ENCODE peak calls at places on chromosomes 16 and 17, in six cellular contexts. One of them, this sample, is unnamed.
A peak's percentile ranks its signal among the peaks of the same experiment; 100 is the strongest.

GRCh38 chr17:41098476-41098875 is 534 bp upstream of the KRTAP4-8 start:
- DNase-seq in ovary: no peak
- DNase-seq in transverse colon: no peak
- DNase-seq in A549: no peak
- DNase-seq in endothelial cell: no peak
- DNase-seq in body of pancreas: no peak
- DNase-seq in this sample: no peak

GRCh38 chr17:77741109-77741508 is 217.4 kb upstream of the TNRC6C start:
- DNase-seq in ovary: no peak
- DNase-seq in transverse colon: no peak
- DNase-seq in A549: no peak
- DNase-seq in endothelial cell: no peak
- DNase-seq in body of pancreas: no peak
- DNase-seq in this sample: no peak

GRCh38 chr16:85105475-85105874 is 6.8 kb downstream of the CIBAR2 start:
- DNase-seq in ovary: no peak
- DNase-seq in transverse colon: no peak
- DNase-seq in A549: no peak
- DNase-seq in endothelial cell: no peak
- DNase-seq in body of pancreas: no peak
- DNase-seq in this sample: no peak

GRCh38 chr17:55245986-55246385 is 18.8 kb upstream of the HLF start:
- DNase-seq in ovary: no peak
- DNase-seq in transverse colon: no peak
- DNase-seq in A549: no peak
- DNase-seq in endothelial cell: no peak
- DNase-seq in body of pancreas: no peak
- DNase-seq in this sample: no peak

GRCh38 chr16:60729052-60729451 is 1307.2 kb downstream of the CDH8 start:
- DNase-seq in ovary: no peak
- DNase-seq in transverse colon: no peak
- DNase-seq in A549: no peak
- DNase-seq in endothelial cell: no peak
- DNase-seq in body of pancreas: no peak
- DNase-seq in this sample: no peak

GRCh38 chr17:32370426-32370825 is 20.5 kb downstream of the ZNF207 start:
- DNase-seq in ovary: no peak
- DNase-seq in transverse colon: no peak
- DNase-seq in A549: no peak
- DNase-seq in endothelial cell: no peak
- DNase-seq in body of pancreas: no peak
- DNase-seq in this sample: no peak

GRCh38 chr17:70796757-70797156 is 627.4 kb downstream of the KCNJ2 start:
- DNase-seq in ovary: no peak
- DNase-seq in transverse colon: no peak
- DNase-seq in A549: no peak
- DNase-seq in endothelial cell: no peak
- DNase-seq in body of pancreas: no peak
- DNase-seq in this sample: no peak

GRCh38 chr17:47848198-47848513 is 2.8 kb downstream of the SP6 start:
- DNase-seq in ovary: no peak
- DNase-seq in transverse colon: no peak
- DNase-seq in A549: no peak
- DNase-seq in endothelial cell: no peak
- DNase-seq in body of pancreas: no peak
- DNase-seq in this sample: no peak

GRCh38 chr17:17906418-17907215 is 65.6 kb downstream of the TOM1L2 start:
- DNase-seq in ovary: no peak
- DNase-seq in transverse colon: no peak
- DNase-seq in A549: no peak
- DNase-seq in endothelial cell: no peak
- DNase-seq in body of pancreas: no peak
- DNase-seq in this sample: no peak

GRCh38 chr16:46812781-46813555 is 18.0 kb downstream of the C16orf87 start:
- DNase-seq in ovary: no peak
- DNase-seq in transverse colon: no peak
- DNase-seq in A549: no peak
- DNase-seq in endothelial cell: no peak
- DNase-seq in body of pancreas: no peak
- DNase-seq in this sample: no peak

GRCh38 chr16:4008116-4008515 is 108.1 kb downstream of the ADCY9 start:
- DNase-seq in ovary: no peak
- DNase-seq in transverse colon: no peak
- DNase-seq in A549: no peak
- DNase-seq in endothelial cell: no peak
- DNase-seq in body of pancreas: no peak
- DNase-seq in this sample: no peak

GRCh38 chr17:67015001-67015400 is 29.4 kb upstream of the CACNG1 start:
- DNase-seq in ovary: no peak
- DNase-seq in transverse colon: no peak
- DNase-seq in A549: no peak
- DNase-seq in endothelial cell: no peak
- DNase-seq in body of pancreas: no peak
- DNase-seq in this sample: no peak

GRCh38 chr17:80717661-80718060 is 173.0 kb downstream of the RPTOR start:
- DNase-seq in ovary: no peak
- DNase-seq in transverse colon: no peak
- DNase-seq in A549: no peak
- DNase-seq in endothelial cell: no peak
- DNase-seq in body of pancreas: no peak
- DNase-seq in this sample: no peak

GRCh38 chr16:14510939-14511797 is 118.9 kb downstream of the PARN start:
- DNase-seq in ovary: no peak
- DNase-seq in transverse colon: no peak
- DNase-seq in A549: no peak
- DNase-seq in endothelial cell: no peak
- DNase-seq in body of pancreas: no peak
- DNase-seq in this sample: no peak

GRCh38 chr16:51222016-51222415 is 70.9 kb upstream of the SALL1 start:
- DNase-seq in ovary: no peak
- DNase-seq in transverse colon: no peak
- DNase-seq in A549: no peak
- DNase-seq in endothelial cell: no peak
- DNase-seq in body of pancreas: no peak
- DNase-seq in this sample: no peak

GRCh38 chr17:42180922-42181850 is at the start of gene KCNH4:
- DNase-seq in ovary: peak; percentile 66
- DNase-seq in transverse colon: peak; percentile 79
- DNase-seq in A549: peak; percentile 93
- DNase-seq in endothelial cell: peak; percentile 63
- DNase-seq in body of pancreas: peak; percentile 77
- DNase-seq in this sample: no peak

GRCh38 chr17:58082341-58082869 is 814 bp upstream of the DYNLL2 start:
- DNase-seq in ovary: peak; percentile 37
- DNase-seq in transverse colon: no peak
- DNase-seq in A549: no peak
- DNase-seq in endothelial cell: no peak
- DNase-seq in body of pancreas: no peak
- DNase-seq in this sample: no peak

GRCh38 chr17:76872221-76872873 is 4.1 kb downstream of the MGAT5B start:
- DNase-seq in ovary: no peak
- DNase-seq in transverse colon: peak; percentile 13
- DNase-seq in A549: peak; percentile 92
- DNase-seq in endothelial cell: no peak
- DNase-seq in body of pancreas: no peak
- DNase-seq in this sample: no peak

GRCh38 chr17:17179371-17179827 is 26.7 kb downstream of the PLD6 start:
- DNase-seq in ovary: no peak
- DNase-seq in transverse colon: no peak
- DNase-seq in A549: no peak
- DNase-seq in endothelial cell: no peak
- DNase-seq in body of pancreas: no peak
- DNase-seq in this sample: no peak

GRCh38 chr17:37083461-37083860 is 134.7 kb downstream of the AATF start:
- DNase-seq in ovary: no peak
- DNase-seq in transverse colon: no peak
- DNase-seq in A549: no peak
- DNase-seq in endothelial cell: no peak
- DNase-seq in body of pancreas: no peak
- DNase-seq in this sample: no peak

DNA sequence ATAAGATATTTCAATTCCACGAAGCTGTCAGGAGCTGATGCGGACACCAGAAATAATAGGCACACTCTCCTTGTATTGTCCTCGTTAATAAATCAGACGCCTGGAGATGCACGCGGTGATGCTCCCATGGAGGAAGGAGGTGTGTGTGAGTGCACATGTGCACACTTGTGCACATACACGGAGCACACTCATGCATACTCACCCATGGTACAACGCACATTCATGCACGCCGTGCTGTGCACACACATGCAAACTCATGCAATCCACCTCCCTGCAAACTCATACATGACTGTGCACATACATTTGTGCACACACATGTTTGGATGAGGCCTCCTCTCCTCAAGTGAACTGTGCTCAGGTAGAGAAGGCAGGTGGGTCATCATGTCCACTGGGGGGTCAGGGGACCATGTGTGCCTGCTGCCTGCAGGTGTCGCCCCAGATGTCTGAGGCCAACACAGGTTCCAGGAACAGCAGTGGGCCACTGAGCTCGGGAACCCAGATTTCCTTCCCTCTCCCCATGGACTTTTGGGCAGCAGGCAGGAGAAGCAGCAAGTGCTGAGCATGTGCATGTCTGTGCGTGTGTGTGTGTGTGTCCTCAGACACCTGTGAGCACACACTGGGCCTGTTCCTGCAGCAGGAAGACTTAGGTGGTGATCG is 165.3 kb downstream of the SDK2 start:
- DNase-seq in ovary: no peak
- DNase-seq in transverse colon: no peak
- DNase-seq in A549: peak; percentile 36
- DNase-seq in endothelial cell: no peak
- DNase-seq in body of pancreas: no peak
- DNase-seq in this sample: no peak
- TF ChIP-seq CTCF in ovary: no peak
- TF ChIP-seq CTCF in transverse colon: no peak
- TF ChIP-seq CTCF in A549: peak; percentile 34
- TF ChIP-seq CTCF in endothelial cell: peak; percentile 28
- TF ChIP-seq CTCF in body of pancreas: no peak
- TF ChIP-seq CTCF in this sample: peak; percentile 55

GRCh38 chr17:64777413-64778101 is 115.5 kb upstream of the SMURF2 start:
- DNase-seq in ovary: no peak
- DNase-seq in transverse colon: peak; percentile 54
- DNase-seq in A549: no peak
- DNase-seq in endothelial cell: no peak
- DNase-seq in body of pancreas: peak; percentile 63
- DNase-seq in this sample: no peak
- TF ChIP-seq CTCF in ovary: no peak
- TF ChIP-seq CTCF in transverse colon: no peak
- TF ChIP-seq CTCF in A549: no peak
- TF ChIP-seq CTCF in endothelial cell: no peak
- TF ChIP-seq CTCF in body of pancreas: no peak
- TF ChIP-seq CTCF in this sample: no peak

GRCh38 chr16:56281256-56281805 is 90.0 kb downstream of the GNAO1 start:
- DNase-seq in ovary: no peak
- DNase-seq in transverse colon: no peak
- DNase-seq in A549: peak; percentile 36
- DNase-seq in endothelial cell: peak; percentile 24
- DNase-seq in body of pancreas: no peak
- DNase-seq in this sample: no peak
- TF ChIP-seq CTCF in ovary: no peak
- TF ChIP-seq CTCF in transverse colon: no peak
- TF ChIP-seq CTCF in A549: peak; percentile 30
- TF ChIP-seq CTCF in endothelial cell: no peak
- TF ChIP-seq CTCF in body of pancreas: no peak
- TF ChIP-seq CTCF in this sample: peak; percentile 41

GRCh38 chr16:19717781-19718623 is at the start of the genes IQCK and KNOP1:
- DNase-seq in ovary: peak; percentile 92
- DNase-seq in transverse colon: peak; percentile 90
- DNase-seq in A549: peak; percentile 90
- DNase-seq in endothelial cell: peak; percentile 88
- DNase-seq in body of pancreas: peak; percentile 91
- DNase-seq in this sample: peak; percentile 77
- TF ChIP-seq CTCF in ovary: no peak
- TF ChIP-seq CTCF in transverse colon: peak; percentile 36
- TF ChIP-seq CTCF in A549: no peak
- TF ChIP-seq CTCF in endothelial cell: no peak
- TF ChIP-seq CTCF in body of pancreas: no peak
- TF ChIP-seq CTCF in this sample: no peak

DNA sequence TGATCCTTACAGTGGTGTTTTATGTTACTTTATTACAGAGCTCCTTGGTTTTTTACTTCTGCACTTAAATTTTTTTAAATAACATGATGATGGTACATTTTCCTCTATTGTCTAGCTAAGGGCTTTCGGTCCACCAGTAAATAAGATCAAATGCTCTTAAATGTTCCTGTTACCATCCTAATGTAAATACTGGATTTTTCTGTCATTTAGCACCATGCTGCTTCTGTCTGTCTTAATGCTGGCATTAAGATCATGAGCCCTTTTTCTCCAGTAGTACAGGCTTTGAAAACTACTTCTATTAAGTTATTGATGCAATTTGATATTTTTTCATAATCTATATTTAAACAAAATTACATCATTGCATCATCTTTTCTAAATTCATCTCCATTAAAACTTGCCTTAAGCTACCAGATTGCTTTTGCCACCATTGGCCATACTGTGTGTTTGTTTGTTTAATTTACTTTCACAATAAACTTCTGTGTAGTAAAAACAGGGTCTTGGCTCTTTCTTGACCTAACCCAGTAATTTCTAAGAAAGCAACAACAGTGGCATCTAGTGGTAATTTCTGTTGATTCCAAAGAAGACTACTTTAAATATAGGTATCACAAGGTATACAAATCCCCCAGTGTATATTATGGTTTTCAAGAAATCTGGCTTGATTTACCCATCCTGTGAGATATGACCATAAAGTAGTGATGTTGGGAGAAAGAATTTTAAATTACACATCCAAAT is 9.0 kb upstream of the PHAF1 start:
- DNase-seq in ovary: no peak
- DNase-seq in transverse colon: no peak
- DNase-seq in A549: peak; percentile 49
- DNase-seq in endothelial cell: no peak
- DNase-seq in body of pancreas: no peak
- DNase-seq in this sample: no peak
- TF ChIP-seq CTCF in ovary: no peak
- TF ChIP-seq CTCF in transverse colon: no peak
- TF ChIP-seq CTCF in A549: peak; percentile 60
- TF ChIP-seq CTCF in endothelial cell: no peak
- TF ChIP-seq CTCF in body of pancreas: no peak
- TF ChIP-seq CTCF in this sample: peak; percentile 37

DNA sequence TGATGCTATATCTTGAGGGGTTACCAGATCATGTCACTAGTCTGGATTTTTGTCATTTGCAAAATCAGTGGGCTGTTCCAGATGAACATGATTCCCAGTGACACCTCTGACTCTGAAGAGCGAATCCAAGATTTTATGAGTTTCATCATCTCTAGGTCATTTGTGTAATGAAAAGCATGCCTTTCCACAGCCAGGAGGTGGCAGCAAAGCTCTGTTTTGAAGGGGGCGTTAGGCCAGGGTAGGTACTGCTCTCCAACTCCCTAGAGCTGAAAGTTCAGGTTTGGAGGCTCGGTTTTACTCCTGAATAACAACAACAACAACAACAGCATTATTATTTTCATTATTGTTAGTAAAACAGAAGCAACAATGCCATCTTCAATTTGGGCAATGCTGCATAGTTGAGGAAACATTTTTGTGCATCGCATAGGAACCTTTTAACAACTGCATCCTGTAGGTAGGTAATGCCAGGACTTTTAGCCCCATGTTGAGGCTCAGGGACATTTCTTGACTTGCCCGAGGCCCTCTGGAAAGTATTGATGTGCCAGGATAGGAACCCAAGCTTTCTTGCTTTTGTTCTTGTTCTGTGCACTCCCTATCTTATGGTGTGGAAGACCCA is 77.0 kb downstream of the MYH13 start:
- DNase-seq in ovary: peak; percentile 40
- DNase-seq in transverse colon: peak; percentile 29
- DNase-seq in A549: peak; percentile 69
- DNase-seq in endothelial cell: peak; percentile 80
- DNase-seq in body of pancreas: peak; percentile 34
- DNase-seq in this sample: peak; percentile 58
- TF ChIP-seq CTCF in ovary: no peak
- TF ChIP-seq CTCF in transverse colon: peak; percentile 58
- TF ChIP-seq CTCF in A549: peak; percentile 62
- TF ChIP-seq CTCF in endothelial cell: peak; percentile 71
- TF ChIP-seq CTCF in body of pancreas: peak; percentile 53
- TF ChIP-seq CTCF in this sample: peak; percentile 83

This sample was measured in progenitor cell of endocrine pancreas.